ENCODE peak calls at places on chromosome 10, in six cellular contexts. K, D, E, Q, P and F are unnamed samples.
A peak's percentile ranks its signal among the peaks of the same experiment; 100 is the strongest.

GRCh38 chr10:118020365-118020764 is 26.4 kb downstream of the RAB11FIP2 start:
- DNase-seq in K (no peak), D (no peak), E (no peak), Q (no peak), P (no peak), F (no peak)

GRCh38 chr10:458466-458865 is 231.0 kb downstream of the DIP2C start:
- DNase-seq in K (no peak), D (no peak), E (no peak), Q (no peak), P (no peak), F (no peak)

GRCh38 chr10:129760003-129760315 is 204.1 kb downstream of the EBF3 start:
- DNase-seq in K (no peak), D (peak; percentile 0), E (no peak), Q (no peak), P (no peak), F (no peak)

GRCh38 chr10:51433949-51434348 is 265.4 kb downstream of the CSTF2T start:
- DNase-seq in K (no peak), D (no peak), E (no peak), Q (no peak), P (no peak), F (no peak)

GRCh38 chr10:89283988-89284475 is 17.8 kb upstream of the IFIT2 start:
- DNase-seq in K (no peak), D (no peak), E (peak; percentile 79), Q (no peak), P (peak; percentile 71), F (no peak)

GRCh38 chr10:30383366-30383765 is 34.3 kb upstream of the MTPAP start:
- DNase-seq in K (no peak), D (no peak), E (no peak), Q (no peak), P (no peak), F (no peak)

GRCh38 chr10:70494536-70494935 is 16.0 kb downstream of the PALD1 start:
- DNase-seq in K (no peak), D (peak; percentile 27), E (no peak), Q (no peak), P (no peak), F (no peak)

GRCh38 chr10:127527320-127527719 is 21.8 kb upstream of the NPS start:
- DNase-seq in K (no peak), D (no peak), E (no peak), Q (no peak), P (no peak), F (no peak)

GRCh38 chr10:96578022-96578421 is 8.8 kb downstream of the TM9SF3 start:
- DNase-seq in K (no peak), D (no peak), E (no peak), Q (no peak), P (no peak), F (no peak)